ENCODE peak calls at places on chromosomes 5 and 9, in seven cellular contexts. R, P, A, K, T, W and H are unnamed samples. For H3K9me3, the result is how much of the 10 kb centered on the place peaks cover.

GRCh38 chr9:132443951-132444615 is 34.1 kb downstream of the CFAP77 start:
- DNase-seq in A (no peak), W (no peak), K (no peak), P (peak), R (no peak), T (no peak), H (no peak)

GRCh38 chr9:18124760-18125159 is 349.2 kb upstream of the ADAMTSL1 start:
- DNase-seq in W (no peak), K (no peak), T (no peak), A (no peak), P (no peak), R (no peak), H (no peak)

GRCh38 chr5:78591972-78592700 is 56.4 kb downstream of the LHFPL2 start:
- DNase-seq in R (no peak), P (no peak), W (no peak), T (no peak), A (no peak), K (no peak), H (no peak)

GRCh38 chr5:176788931-176789872 is 21.2 kb upstream of the UNC5A start:
- DNase-seq in P (no peak), K (no peak), A (no peak), T (no peak), W (no peak), R (no peak), H (no peak)

GRCh38 chr9:76441551-76442322 is 17.2 kb upstream of the GCNT1 start:
- DNase-seq in K (no peak), A (no peak), T (no peak), R (no peak), P (peak), W (no peak), H (no peak)

GRCh38 chr9:115680226-115680625 is 473.4 kb upstream of the PAPPA start:
- DNase-seq in P (no peak), A (no peak), R (no peak), K (no peak), W (no peak), T (no peak), H (no peak)

GRCh38 chr5:132469380-132470372 is 20.9 kb downstream of the IRF1 start:
- DNase-seq in A (peak), W (no peak), R (no peak), P (no peak), K (no peak), T (no peak), H (no peak)

GRCh38 chr5:31648326-31648725 is 9.4 kb downstream of the PDZD2 start:
- DNase-seq in K (no peak), T (no peak), A (no peak), W (no peak), P (no peak), R (no peak), H (no peak)

GRCh38 chr5:7916171-7916804 is 47.3 kb downstream of the MTRR start:
- DNase-seq in K (no peak), P (peak), R (no peak), T (no peak), A (no peak), W (no peak), H (no peak)

GRCh38 chr9:72485821-72486605 is 35.4 kb upstream of the TMC1 start:
- DNase-seq in P (no peak), A (no peak), R (no peak), K (no peak), T (no peak), W (no peak), H (no peak)

GRCh38 chr5:94440015-94440414 is 178.4 kb downstream of the KIAA0825 start:
- DNase-seq in T (no peak), A (no peak), P (no peak), K (no peak), R (no peak), W (no peak), H (no peak)

GRCh38 chr9:71725590-71726338 is 42.5 kb downstream of the CEMIP2 start:
- DNase-seq in K (no peak), R (peak), W (no peak), P (peak), T (no peak), A (no peak), H (no peak)

GRCh38 chr5:80231243-80231642 is 24.6 kb downstream of the SERINC5 start:
- DNase-seq in T (no peak), W (no peak), K (no peak), A (no peak), P (peak), R (no peak), H (no peak)

GRCh38 chr9:27355166-27355565 is 58.2 kb upstream of the EQTN start:
- DNase-seq in R (no peak), A (no peak), P (no peak), T (no peak), W (no peak), K (no peak), H (no peak)

GRCh38 chr9:32906213-32906612 is 95.2 kb downstream of the APTX start:
- DNase-seq in P (no peak), A (no peak), K (peak), T (no peak), W (no peak), R (no peak), H (no peak)

GRCh38 chr9:93968451-93969327 is 13.5 kb upstream of the BARX1 start:
- DNase-seq in R (peak), A (peak), W (no peak), P (no peak), T (no peak), K (no peak), H (no peak)

GRCh38 chr5:1661311-1661710 is 137.6 kb upstream of the LPCAT1 start:
- DNase-seq in P (no peak), K (no peak), T (no peak), A (peak), R (no peak), W (no peak), H (no peak)

GRCh38 chr5:78677777-78678668 is 29.5 kb upstream of the LHFPL2 start:
- DNase-seq in R (peak), T (no peak), W (peak), K (no peak), A (peak), P (peak), H (no peak)

DNA sequence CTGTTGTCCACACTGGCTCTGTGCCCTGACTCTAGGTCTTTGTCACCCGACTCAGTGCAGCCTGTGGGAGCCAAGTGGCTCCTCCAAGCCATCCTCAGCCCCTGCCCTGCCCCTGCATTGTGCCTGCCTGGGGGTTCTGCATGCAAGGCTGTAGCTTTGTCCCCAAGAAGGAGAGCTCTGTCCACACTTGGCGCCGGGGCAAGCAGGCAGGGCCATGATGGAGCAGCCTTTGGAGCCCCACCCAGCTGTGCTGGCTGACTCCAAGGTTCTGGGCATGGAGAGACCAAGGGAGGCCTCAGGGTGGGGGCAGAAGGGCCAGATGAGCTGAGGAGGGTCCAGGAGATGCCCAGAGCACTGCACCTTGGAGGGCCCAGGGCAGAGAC is 226.2 kb downstream of the CACNA1B start:
- DNase-seq in K (no peak), A (peak), T (no peak), P (no peak), R (no peak), W (no peak), H (no peak)
- H3K9me3 ChIP-seq in K (under half), A (under half), T (under half), P (under half), R (half or more), W (under half), H (under half)

DNA sequence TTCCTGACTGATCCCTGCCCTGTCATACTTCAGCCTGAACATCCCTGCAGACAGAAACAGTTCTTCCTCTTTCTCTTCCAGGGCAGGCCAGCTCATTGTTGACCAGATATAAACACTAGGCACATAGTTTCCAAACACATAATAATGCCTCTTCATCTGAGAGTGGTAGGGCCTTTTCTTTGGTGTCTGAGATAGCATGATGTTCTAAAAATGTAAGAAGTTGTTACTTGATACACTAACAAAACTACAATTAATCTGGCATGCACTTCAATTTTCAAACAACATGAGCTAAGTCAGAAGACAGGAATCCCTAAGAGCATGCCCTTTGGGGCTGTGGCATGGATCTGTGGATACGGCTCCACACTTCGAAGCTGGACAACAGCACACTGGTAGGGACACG is 246.6 kb downstream of the SPOCK1 start:
- DNase-seq in A (no peak), P (no peak), W (no peak), T (no peak), K (no peak), R (peak), H (no peak)
- H3K9me3 ChIP-seq in A (under half), P (under half), W (under half), T (under half), K (under half), R (under half), H (under half)

GRCh38 chr5:27821681-27822080 is 783.3 kb upstream of the CDH9 start:
- DNase-seq in W (no peak), P (peak), T (no peak), K (no peak), R (no peak), A (no peak), H (no peak)
- H3K9me3 ChIP-seq in W (under half), P (under half), T (under half), K (under half), R (under half), A (under half), H (under half)

DNA sequence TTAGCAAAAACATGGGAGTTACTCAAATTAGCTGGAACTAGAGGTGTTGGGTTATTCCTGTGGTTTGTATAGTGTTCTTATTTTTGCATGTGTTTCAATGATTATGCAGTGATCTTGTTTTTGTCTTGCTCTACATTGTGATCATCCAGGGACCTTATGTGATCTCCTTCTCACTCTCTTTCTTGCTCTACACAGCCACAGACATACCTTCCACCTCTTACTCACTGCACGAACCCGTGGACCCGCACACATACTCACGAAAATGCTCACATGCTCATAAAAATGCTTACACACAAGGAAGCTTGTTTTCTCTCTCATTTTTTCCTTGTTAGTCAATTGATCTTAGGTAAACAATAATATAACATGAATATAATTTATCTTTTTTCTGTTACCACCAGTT is 187.1 kb downstream of the KDM4C start:
- DNase-seq in R (no peak), A (no peak), T (no peak), K (no peak), W (no peak), P (peak), H (no peak)
- H3K9me3 ChIP-seq in R (under half), A (under half), T (under half), K (under half), W (under half), P (under half), H (under half)

GRCh38 chr9:138066049-138066448 is 188.5 kb downstream of the CACNA1B start:
- DNase-seq in P (no peak), T (no peak), R (no peak), W (no peak), A (no peak), K (no peak), H (no peak)
- H3K9me3 ChIP-seq in P (under half), T (under half), R (half or more), W (under half), A (under half), K (under half), H (under half)

DNA sequence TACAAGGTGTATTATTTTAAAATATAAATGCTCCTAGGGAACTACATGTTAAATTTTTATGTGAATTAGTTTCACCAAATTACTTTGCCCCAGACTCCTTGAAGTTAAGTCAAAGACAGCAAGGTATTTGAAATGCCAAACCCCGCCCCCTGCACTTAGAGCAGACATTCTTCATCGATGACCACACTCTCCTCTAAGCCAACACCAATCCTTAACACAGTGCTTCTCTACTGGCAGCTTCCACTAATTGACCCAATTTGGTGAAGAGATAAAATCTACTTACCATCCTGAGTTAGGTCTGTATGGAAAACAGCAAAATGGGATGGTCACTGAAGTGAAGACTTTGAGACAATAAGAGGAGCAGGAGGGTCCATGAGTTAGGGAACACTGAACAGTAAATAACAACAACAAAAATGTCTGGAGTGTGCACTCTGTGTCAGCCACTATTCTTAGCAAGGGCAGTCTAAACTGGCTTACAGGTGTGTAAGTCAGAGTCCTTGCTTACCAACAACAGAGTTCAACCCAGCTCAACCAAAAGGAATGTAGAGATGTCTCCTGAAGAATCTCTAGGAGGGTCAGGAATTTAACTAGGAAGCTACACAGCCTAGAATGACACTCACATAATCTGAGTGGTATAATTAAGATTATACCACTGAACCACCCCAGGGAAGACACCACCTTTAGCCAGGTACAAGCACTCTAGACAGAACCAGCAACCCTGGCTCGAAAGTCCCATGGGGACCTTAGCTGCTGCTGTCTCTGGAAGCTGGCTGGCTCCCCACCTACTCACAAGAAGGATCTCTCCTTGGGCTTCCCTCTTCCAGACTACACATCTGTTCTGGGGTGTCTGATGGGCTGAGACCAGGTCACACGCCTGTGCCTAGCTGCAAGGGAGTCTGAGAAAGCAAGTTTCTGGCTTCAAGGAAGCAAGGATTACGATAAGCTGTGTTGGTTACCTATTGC is 8.8 kb upstream of the UBE2QL1 start:
- DNase-seq in P (peak), K (no peak), W (no peak), R (no peak), A (no peak), T (no peak), H (no peak)
- H3K9me3 ChIP-seq in P (under half), K (under half), W (under half), R (under half), A (under half), T (under half), H (under half)

DNA sequence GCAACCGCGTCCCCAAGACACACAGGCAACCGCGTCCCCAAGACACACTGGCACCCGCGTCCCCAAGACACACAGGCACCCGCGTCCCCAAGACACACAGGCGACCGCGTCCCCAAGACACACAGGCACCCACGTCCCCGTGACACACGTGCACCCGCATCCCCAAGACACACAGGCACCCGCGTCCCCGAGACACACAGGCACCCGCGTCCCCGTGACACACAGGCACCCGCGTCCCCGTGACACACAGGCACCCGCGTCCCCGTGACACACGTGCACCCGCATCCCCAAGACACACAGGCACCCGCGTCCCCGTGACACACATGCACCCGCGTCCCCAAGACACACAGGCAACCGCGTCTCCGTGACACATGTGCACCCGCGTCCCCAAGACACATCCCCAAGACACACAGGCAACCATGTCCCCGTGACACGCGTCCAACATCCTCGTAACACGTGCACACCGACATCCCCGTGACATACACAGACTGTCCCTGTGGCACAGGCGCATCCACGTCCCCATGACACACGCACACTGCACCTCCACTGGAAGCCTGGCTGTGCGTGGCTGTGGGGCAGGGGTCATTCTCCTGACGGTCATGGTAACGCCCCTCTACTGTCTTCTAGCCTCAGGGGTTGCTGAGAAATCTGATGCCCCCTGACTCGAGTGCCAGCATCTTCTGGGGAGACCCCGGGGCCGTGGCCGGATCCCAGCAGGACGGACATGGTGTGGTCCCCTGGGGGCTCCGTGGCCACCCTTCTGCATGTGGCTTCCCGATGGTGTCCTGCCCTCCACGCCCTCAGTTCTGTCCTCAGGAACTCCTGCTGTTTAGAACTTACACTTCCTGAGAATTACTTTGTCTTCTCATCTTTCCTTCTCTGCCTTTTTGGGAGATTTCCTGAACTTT is 24.1 kb downstream of the EXD3 start:
- DNase-seq in P (no peak), A (no peak), W (no peak), R (no peak), T (no peak), K (no peak), H (no peak)
- H3K9me3 ChIP-seq in P (under half), A (under half), W (under half), R (under half), T (under half), K (under half), H (under half)